ENCODE peak calls at places on chromosome 6, in five cellular contexts. S is MM.1S, L is uterus, P is dorsolateral prefrontal cortex, A is fibroblast of mammary gland. F is an unnamed sample.

GRCh38 chr6:108268845-108269244 is 8.0 kb upstream of the SNX3 start:
- DNase-seq in S (no peak), L (no peak), P (no peak), A (no peak), F (no peak)

GRCh38 chr6:156396791-156397418 is 380.3 kb upstream of the ARID1B start:
- DNase-seq in S (no peak), L (no peak), P (no peak), A (no peak), F (no peak)

GRCh38 chr6:52725530-52726192 is 37.6 kb downstream of the GSTA2 start:
- DNase-seq in S (no peak), L (no peak), P (no peak), A (peak), F (peak)

GRCh38 chr6:3607171-3607570 is 144.3 kb downstream of the PXDC1 start:
- DNase-seq in S (no peak), L (no peak), P (no peak), A (no peak), F (no peak)

GRCh38 chr6:37308084-37308817 is 45.5 kb upstream of the RNF8 start:
- DNase-seq in S (no peak), L (no peak), P (no peak), A (peak), F (peak)

GRCh38 chr6:149150999-149151398 is 166.5 kb upstream of the TAB2 start:
- DNase-seq in S (no peak), L (no peak), P (no peak), A (no peak), F (no peak)

GRCh38 chr6:3517350-3517749 is 60.5 kb upstream of the SLC22A23 start:
- DNase-seq in S (no peak), L (no peak), P (no peak), A (peak), F (no peak)

GRCh38 chr6:113842165-113842564 is 15.0 kb upstream of the MARCKS start:
- DNase-seq in S (no peak), L (no peak), P (no peak), A (peak), F (no peak)

GRCh38 chr6:114364295-114364694 is 21.5 kb upstream of the HS3ST5 start:
- DNase-seq in S (no peak), L (no peak), P (no peak), A (peak), F (no peak)

GRCh38 chr6:154928325-154928922 is 66.7 kb upstream of the TIAM2 start:
- DNase-seq in S (peak), L (peak), P (no peak), A (peak), F (peak)

GRCh38 chr6:168300975-168301647 is 18.5 kb downstream of the DACT2 start:
- DNase-seq in S (no peak), L (no peak), P (no peak), A (no peak), F (no peak)

GRCh38 chr6:128131036-128131435 is 230.2 kb upstream of the THEMIS start:
- DNase-seq in S (no peak), L (no peak), P (no peak), A (no peak), F (no peak)

GRCh38 chr6:140480852-140481251 is 1106.4 kb upstream of the CITED2 start:
- DNase-seq in S (no peak), L (no peak), P (no peak), A (peak), F (no peak)

GRCh38 chr6:47334334-47334733 is 24.6 kb upstream of the TNFRSF21 start:
- DNase-seq in S (no peak), L (no peak), P (no peak), A (peak), F (no peak)

GRCh38 chr6:26362836-26363220 is 2.2 kb upstream of the BTN3A2 start:
- DNase-seq in S (no peak), L (no peak), P (no peak), A (no peak), F (no peak)

GRCh38 chr6:5091646-5092045 is 6.5 kb downstream of the PPP1R3G start:
- DNase-seq in S (no peak), L (no peak), P (no peak), A (no peak), F (no peak)

GRCh38 chr6:154156135-154156948 is 117.3 kb downstream of the OPRM1 start:
- DNase-seq in S (peak), L (no peak), P (no peak), A (peak), F (peak)

GRCh38 chr6:52707963-52708680 is 37.2 kb downstream of the TMEM14A start:
- DNase-seq in S (no peak), L (no peak), P (no peak), A (no peak), F (no peak)

GRCh38 chr6:15096894-15097837 is 148.7 kb upstream of the JARID2 start:
- DNase-seq in S (no peak), L (no peak), P (no peak), A (no peak), F (no peak)

GRCh38 chr6:130269969-130270635 is 47.4 kb upstream of the SAMD3 start:
- DNase-seq in S (no peak), L (no peak), P (no peak), A (no peak), F (no peak)

GRCh38 chr6:169044376-169045230 is 209.0 kb downstream of the THBS2 start:
- DNase-seq in S (no peak), L (no peak), P (no peak), A (no peak), F (no peak)

GRCh38 chr6:151431336-151431735 is 20.6 kb downstream of the RMND1 start:
- DNase-seq in S (no peak), L (no peak), P (no peak), A (no peak), F (no peak)

GRCh38 chr6:35728663-35729348 is 8.0 kb upstream of the ARMC12 start:
- DNase-seq in S (peak), L (peak), P (peak), A (no peak), F (peak)

GRCh38 chr6:166476061-166476591 is 93.4 kb upstream of the MPC1 start:
- DNase-seq in S (no peak), L (no peak), P (no peak), A (no peak), F (no peak)

GRCh38 chr6:17972074-17972966 is 15.1 kb downstream of the KIF13A start:
- DNase-seq in S (no peak), L (no peak), P (no peak), A (no peak), F (no peak)

GRCh38 chr6:5270093-5270680 is 8.9 kb downstream of the FARS2 start:
- DNase-seq in S (no peak), L (no peak), P (no peak), A (no peak), F (no peak)

GRCh38 chr6:24721461-24722215 is 2.7 kb upstream of the C6orf62 start:
- DNase-seq in S (no peak), L (no peak), P (peak), A (peak), F (peak)

GRCh38 chr6:53113742-53114141 is 34.9 kb downstream of the GCM1 start:
- DNase-seq in S (no peak), L (no peak), P (no peak), A (no peak), F (no peak)

GRCh38 chr6:33301877-33302276 is 3.1 kb upstream of the RGL2 start:
- DNase-seq in S (no peak), L (no peak), P (no peak), A (no peak), F (no peak)

GRCh38 chr6:69825904-69826303 is 29.1 kb upstream of the LMBRD1 start:
- DNase-seq in S (no peak), L (no peak), P (no peak), A (peak), F (no peak)

GRCh38 chr6:169559001-169559441 is 142.8 kb downstream of the WDR27 start:
- DNase-seq in S (no peak), L (no peak), P (no peak), A (peak), F (no peak)

GRCh38 chr6:31927868-31928671 is 553 bp downstream of the C2 start:
- DNase-seq in S (no peak), L (no peak), P (no peak), A (no peak), F (no peak)
- H3K4me3 ChIP-seq in S (peak), L (no peak), P (no peak), A (no peak), F (no peak)

GRCh38 chr6:12865782-12866181 is 149.2 kb downstream of the PHACTR1 start:
- DNase-seq in S (no peak), L (no peak), P (no peak), A (no peak), F (no peak)
- H3K4me3 ChIP-seq in S (no peak), L (no peak), P (no peak), A (no peak), F (no peak)

DNA sequence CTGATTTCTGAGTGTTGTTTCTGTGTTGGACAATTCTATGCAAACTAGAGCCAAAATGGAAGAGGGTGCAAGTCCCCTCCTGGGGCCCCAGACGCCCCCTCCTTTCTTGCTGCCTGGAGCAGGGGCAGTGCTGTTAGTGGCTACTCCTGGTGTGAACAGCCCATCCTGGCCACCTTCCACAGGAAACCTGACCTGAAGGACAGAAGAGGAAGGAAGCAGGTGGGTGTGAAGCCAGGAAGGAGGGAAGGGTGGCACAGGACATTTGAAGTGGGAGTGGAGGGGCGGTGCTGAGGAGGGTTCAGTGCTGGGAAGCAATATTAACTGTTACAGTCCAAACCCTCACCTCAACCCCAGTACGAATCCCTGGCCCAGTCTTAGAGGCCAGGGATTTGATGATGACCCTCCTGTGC is 725 bp downstream of the PRICKLE4 start:
- DNase-seq in S (no peak), L (no peak), P (no peak), A (no peak), F (no peak)
- H3K4me3 ChIP-seq in S (no peak), L (peak), P (peak), A (peak), F (peak)

GRCh38 chr6:90793771-90794170 is 206.9 kb upstream of the MAP3K7 start:
- DNase-seq in S (no peak), L (no peak), P (no peak), A (no peak), F (no peak)

GRCh38 chr6:90787411-90787810 is 200.5 kb upstream of the MAP3K7 start:
- DNase-seq in S (no peak), L (no peak), P (no peak), A (no peak), F (no peak)

GRCh38 chr6:90790696-90791095 is 203.8 kb upstream of the MAP3K7 start:
- DNase-seq in S (no peak), L (no peak), P (no peak), A (peak), F (no peak)

GRCh38 chr6:90788781-90789180 is 201.9 kb upstream of the MAP3K7 start:
- DNase-seq in S (no peak), L (no peak), P (no peak), A (no peak), F (no peak)

GRCh38 chr6:90790058-90790457 is 203.2 kb upstream of the MAP3K7 start:
- DNase-seq in S (no peak), L (peak), P (no peak), A (peak), F (peak)
- H3K4me3 ChIP-seq in S (no peak), L (no peak), P (no peak), A (no peak), F (no peak)

GRCh38 chr6:30775104-30775503 is 30.8 kb upstream of the IER3 start:
- DNase-seq in S (no peak), L (no peak), P (no peak), A (peak), F (no peak)
- H3K4me3 ChIP-seq in S (no peak), L (no peak), P (no peak), A (no peak), F (no peak)

DNA sequence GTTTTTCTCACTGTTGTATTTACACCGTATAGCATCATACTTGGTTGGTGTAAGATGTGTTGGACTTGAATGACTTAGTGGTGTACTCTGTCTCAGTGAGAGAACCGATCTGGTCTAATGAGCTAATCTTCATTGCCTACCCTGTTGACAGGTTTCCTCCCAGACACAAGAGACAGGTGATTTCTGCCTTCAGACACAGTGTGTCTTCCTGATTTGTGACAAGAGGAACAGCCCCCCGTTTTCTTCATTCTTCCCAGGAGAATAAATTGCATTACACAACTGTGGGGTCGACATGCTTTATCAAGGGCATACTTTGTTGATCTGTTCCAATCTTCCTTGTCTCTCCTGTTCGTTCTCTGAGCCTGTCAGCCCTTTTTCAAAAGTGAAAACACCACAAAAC is 137.2 kb upstream of the ID4 start:
- DNase-seq in S (no peak), L (no peak), P (no peak), A (no peak), F (no peak)
- H3K4me3 ChIP-seq in S (no peak), L (no peak), P (no peak), A (no peak), F (no peak)

DNA sequence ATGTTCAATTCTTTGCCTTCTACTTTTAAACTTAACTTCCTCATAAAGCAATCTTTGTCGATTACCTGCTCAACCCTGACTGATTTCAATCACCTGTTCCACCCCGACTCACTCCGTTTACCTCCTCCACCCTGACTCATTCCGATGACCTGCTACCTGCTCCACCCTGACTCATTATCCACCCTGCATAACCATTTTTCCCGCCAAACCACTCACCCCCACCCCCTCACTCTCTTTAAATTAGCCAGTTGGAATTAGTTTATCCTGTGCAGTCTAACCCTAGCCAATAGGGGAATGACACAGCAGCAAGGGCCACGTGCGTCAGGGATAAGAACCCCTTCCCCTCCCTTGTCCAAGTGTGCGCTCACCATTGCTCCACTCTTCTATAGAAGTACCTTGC is 56.7 kb upstream of the MRAP2 start:
- DNase-seq in S (no peak), L (no peak), P (no peak), A (no peak), F (no peak)
- H3K4me3 ChIP-seq in S (no peak), L (no peak), P (no peak), A (no peak), F (no peak)